ENCODE peak calls at places on chromosome 2, in six cellular contexts. C, I, K, Q, H and M are unnamed samples.

GRCh38 chr2:224261316-224261715 is 140.6 kb downstream of the FAM124B start:
- DNase-seq in C (no peak), I (no peak), K (peak; percentile 46), Q (no peak), H (no peak), M (no peak)

GRCh38 chr2:65413610-65414009 is 18.8 kb downstream of the SPRED2 start:
- DNase-seq in C (no peak), I (no peak), K (no peak), Q (no peak), H (no peak), M (no peak)

GRCh38 chr2:21981127-21981526 is 857.4 kb downstream of the TDRD15 start:
- DNase-seq in C (no peak), I (no peak), K (no peak), Q (no peak), H (no peak), M (no peak)

GRCh38 chr2:67733517-67733916 is 329.3 kb downstream of the C1D start:
- DNase-seq in C (no peak), I (no peak), K (peak; percentile 38), Q (no peak), H (peak; percentile 55), M (peak; percentile 45)

GRCh38 chr2:241048949-241049343 is 50.5 kb downstream of the SNED1 start:
- DNase-seq in C (no peak), I (no peak), K (no peak), Q (no peak), H (no peak), M (no peak)

GRCh38 chr2:17752892-17753802 is 463 bp downstream of the SMC6 start:
- DNase-seq in C (peak; percentile 80), I (peak; percentile 71), K (no peak), Q (no peak), H (peak; percentile 59), M (peak; percentile 38)

GRCh38 chr2:171505374-171505773 is 16.9 kb upstream of the CYBRD1 start:
- DNase-seq in C (no peak), I (no peak), K (peak; percentile 18), Q (no peak), H (no peak), M (no peak)

GRCh38 chr2:233679176-233679575 is 2.5 kb upstream of the UGT1A7 start:
- DNase-seq in C (no peak), I (no peak), K (no peak), Q (no peak), H (peak; percentile 72), M (no peak)

GRCh38 chr2:64330691-64331429 is 123.1 kb upstream of the LGALSL start:
- DNase-seq in C (peak; percentile 85), I (peak; percentile 87), K (peak; percentile 77), Q (peak; percentile 86), H (peak; percentile 86), M (peak; percentile 52)

GRCh38 chr2:136134126-136134525 is 16.2 kb upstream of the CXCR4 start:
- DNase-seq in C (peak; percentile 1), I (no peak), K (no peak), Q (no peak), H (no peak), M (no peak)

GRCh38 chr2:182062329-182062972 is 76.8 kb downstream of the PPP1R1C start:
- DNase-seq in C (no peak), I (no peak), K (no peak), Q (no peak), H (no peak), M (no peak)
- H3K27ac ChIP-seq in C (no peak overlapping the region), I (no peak overlapping the region), K (no peak overlapping the region), Q (no peak overlapping the region), H (no peak overlapping the region), M (no peak overlapping the region)

GRCh38 chr2:62685986-62686625 is 19.4 kb upstream of the EHBP1 start:
- DNase-seq in C (no peak), I (no peak), K (no peak), Q (no peak), H (no peak), M (no peak)
- H3K27ac ChIP-seq in C (no peak overlapping the region), I (no peak overlapping the region), K (no peak overlapping the region), Q (no peak overlapping the region), H (no peak overlapping the region), M (no peak overlapping the region)

DNA sequence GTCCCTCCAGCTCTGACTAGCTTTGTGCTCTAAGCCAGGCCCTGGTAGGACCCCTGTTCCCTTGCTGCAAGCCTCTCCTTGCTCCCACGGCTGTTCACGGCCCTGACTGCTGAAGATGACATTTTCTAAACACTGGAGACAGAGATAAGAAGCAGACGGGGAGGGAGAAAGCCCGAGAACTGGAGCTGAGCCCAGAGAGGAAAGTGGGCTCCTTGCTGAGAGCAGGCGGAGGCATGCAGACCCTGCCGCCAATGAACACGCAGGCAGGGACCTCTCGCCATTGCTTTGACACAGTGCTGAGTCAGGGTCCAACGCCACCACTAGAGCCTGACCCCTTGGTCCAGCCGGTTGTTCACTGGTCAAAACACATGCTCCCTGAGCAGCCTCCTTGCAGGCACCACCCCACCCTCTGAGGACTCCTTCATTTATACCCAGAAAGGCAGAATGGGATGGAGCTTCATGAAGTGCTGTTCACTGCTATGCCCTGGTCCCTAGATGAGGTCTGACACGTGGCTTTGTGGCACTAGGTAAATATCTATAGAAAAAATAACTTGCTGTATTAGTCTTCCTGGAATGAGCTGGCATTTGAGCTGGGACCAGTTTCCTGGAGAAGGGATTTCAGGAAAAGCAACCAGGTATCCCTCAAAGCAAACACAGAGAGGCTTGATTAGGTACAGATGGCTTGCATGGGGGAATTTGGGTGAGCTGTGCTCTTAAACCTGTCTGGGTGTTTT is 65.7 kb downstream of the MCFD2 start:
- DNase-seq in C (no peak), I (peak; percentile 74), K (peak; percentile 95), Q (no peak), H (peak; percentile 82), M (no peak)
- H3K27ac ChIP-seq in C (peak overlapping the region; percentile 92), I (peak overlapping the region; percentile 91), K (peak overlapping the region; percentile 83), Q (no peak overlapping the region), H (peak overlapping the region; percentile 40), M (peak overlapping the region; percentile 91)

GRCh38 chr2:10286216-10287037 is 16.3 kb upstream of the HPCAL1 start:
- DNase-seq in C (no peak), I (peak; percentile 71), K (no peak), Q (no peak), H (no peak), M (no peak)
- H3K27ac ChIP-seq in C (peak overlapping the region; percentile 76), I (peak overlapping the region; percentile 73), K (no peak overlapping the region), Q (no peak overlapping the region), H (peak overlapping the region; percentile 22), M (peak overlapping the region; percentile 85)

GRCh38 chr2:40325111-40325510 is 126.8 kb downstream of the SLC8A1 start:
- DNase-seq in C (no peak), I (no peak), K (no peak), Q (no peak), H (peak; percentile 26), M (no peak)

GRCh38 chr2:40332096-40332826 is 119.6 kb downstream of the SLC8A1 start:
- DNase-seq in C (no peak), I (no peak), K (peak; percentile 80), Q (no peak), H (peak; percentile 95), M (peak; percentile 51)

GRCh38 chr2:40330086-40330485 is 121.8 kb downstream of the SLC8A1 start:
- DNase-seq in C (no peak), I (no peak), K (no peak), Q (no peak), H (peak; percentile 53), M (no peak)

GRCh38 chr2:40329739-40330047 is 122.2 kb downstream of the SLC8A1 start:
- DNase-seq in C (no peak), I (no peak), K (no peak), Q (no peak), H (peak; percentile 61), M (no peak)
- H3K27ac ChIP-seq in C (peak overlapping the region; percentile 27), I (peak overlapping the region; percentile 60), K (no peak overlapping the region), Q (no peak overlapping the region), H (no peak overlapping the region), M (no peak overlapping the region)

GRCh38 chr2:96950391-96951124 is 35.8 kb downstream of the FAM178B start:
- DNase-seq in C (no peak), I (no peak), K (no peak), Q (no peak), H (no peak), M (no peak)
- H3K27ac ChIP-seq in C (no peak overlapping the region), I (no peak overlapping the region), K (no peak overlapping the region), Q (no peak overlapping the region), H (no peak overlapping the region), M (no peak overlapping the region)

GRCh38 chr2:11743531-11743815 is 3.0 kb upstream of the LPIN1 start:
- DNase-seq in C (no peak), I (no peak), K (no peak), Q (no peak), H (no peak), M (no peak)
- H3K27ac ChIP-seq in C (no peak overlapping the region), I (no peak overlapping the region), K (no peak overlapping the region), Q (no peak overlapping the region), H (peak overlapping the region; percentile 21), M (peak overlapping the region; percentile 87)

GRCh38 chr2:238247841-238248440 is 8.1 kb upstream of the HES6 start:
- DNase-seq in C (no peak), I (no peak), K (no peak), Q (no peak), H (no peak), M (no peak)
- H3K27ac ChIP-seq in C (no peak overlapping the region), I (no peak overlapping the region), K (no peak overlapping the region), Q (no peak overlapping the region), H (no peak overlapping the region), M (peak overlapping the region; percentile 6)

DNA sequence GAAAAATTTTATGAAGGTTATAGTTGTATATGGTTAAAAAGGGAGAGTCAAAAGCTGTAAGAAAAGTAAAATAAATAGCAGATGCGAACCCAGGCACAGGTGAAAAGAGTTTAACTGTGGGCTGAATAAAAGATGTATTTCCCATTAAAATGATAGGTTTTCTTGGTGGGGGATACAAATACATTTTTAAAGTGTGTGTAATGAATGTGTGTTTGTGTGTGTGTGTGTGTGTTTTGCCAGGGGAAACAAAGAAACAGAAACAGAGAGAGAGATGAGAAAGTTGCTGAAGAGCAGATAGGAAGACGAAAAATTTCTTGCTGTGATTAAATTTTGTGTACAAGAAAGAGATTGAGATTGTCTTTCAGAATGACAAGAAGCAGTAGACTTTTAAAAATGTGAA is 12.1 kb downstream of the TFPI start:
- DNase-seq in C (no peak), I (no peak), K (peak; percentile 31), Q (no peak), H (no peak), M (no peak)
- H3K27ac ChIP-seq in C (peak overlapping the region; percentile 70), I (peak overlapping the region; percentile 77), K (peak overlapping the region; percentile 99), Q (no peak overlapping the region), H (peak overlapping the region; percentile 94), M (no peak overlapping the region)

GRCh38 chr2:100924122-100924519 is 78.0 kb upstream of the RPL31 start:
- DNase-seq in C (no peak), I (no peak), K (no peak), Q (no peak), H (no peak), M (no peak)
- H3K27ac ChIP-seq in C (peak overlapping the region; percentile 62), I (peak overlapping the region; percentile 61), K (peak overlapping the region; percentile 79), Q (peak overlapping the region; percentile 32), H (peak overlapping the region; percentile 96), M (no peak overlapping the region)